ENCODE peak calls at places on chromosomes 3 and 15, in five cellular contexts. One of them, this sample, is unnamed.
A peak's percentile ranks its signal among the peaks of the same experiment; 100 is the strongest.

GRCh38 chr3:195037017-195037373 is 234.0 kb downstream of the XXYLT1 start:
- DNase-seq in HCT116: peak; percentile 31
- DNase-seq in HepG2: no peak
- DNase-seq in sigmoid colon: no peak
- DNase-seq in suprapubic skin: no peak
- DNase-seq in this sample: no peak

GRCh38 chr3:7781395-7781794 is 720.2 kb upstream of the LMCD1 start:
- DNase-seq in sigmoid colon: no peak
- DNase-seq in suprapubic skin: no peak
- DNase-seq in HCT116: no peak
- DNase-seq in HepG2: no peak
- DNase-seq in this sample: no peak

GRCh38 chr3:8518138-8518537 is 16.5 kb downstream of the LMCD1 start:
- DNase-seq in HCT116: no peak
- DNase-seq in sigmoid colon: no peak
- DNase-seq in HepG2: no peak
- DNase-seq in suprapubic skin: no peak
- DNase-seq in this sample: no peak

GRCh38 chr3:110881069-110881468 is 190.5 kb upstream of the NECTIN3 start:
- DNase-seq in HepG2: peak; percentile 63
- DNase-seq in sigmoid colon: peak; percentile 87
- DNase-seq in suprapubic skin: no peak
- DNase-seq in HCT116: peak; percentile 24
- DNase-seq in this sample: peak; percentile 89

GRCh38 chr3:63050548-63050947 is 175.3 kb upstream of the CADPS start:
- DNase-seq in HepG2: no peak
- DNase-seq in suprapubic skin: no peak
- DNase-seq in HCT116: no peak
- DNase-seq in sigmoid colon: no peak
- DNase-seq in this sample: no peak

GRCh38 chr3:65828706-65829105 is 210.0 kb downstream of the MAGI1 start:
- DNase-seq in HepG2: no peak
- DNase-seq in suprapubic skin: no peak
- DNase-seq in sigmoid colon: no peak
- DNase-seq in HCT116: no peak
- DNase-seq in this sample: no peak

GRCh38 chr3:42010530-42010929 is 48.6 kb upstream of the ULK4 start:
- DNase-seq in sigmoid colon: no peak
- DNase-seq in HepG2: no peak
- DNase-seq in suprapubic skin: no peak
- DNase-seq in HCT116: no peak
- DNase-seq in this sample: no peak

GRCh38 chr15:68187559-68187958 is 17.6 kb downstream of the CALML4 start:
- DNase-seq in sigmoid colon: peak; percentile 85
- DNase-seq in suprapubic skin: no peak
- DNase-seq in HCT116: no peak
- DNase-seq in HepG2: no peak
- DNase-seq in this sample: peak; percentile 68

GRCh38 chr15:42890161-42890913 is 30.2 kb downstream of the TTBK2 start:
- DNase-seq in HCT116: no peak
- DNase-seq in suprapubic skin: no peak
- DNase-seq in sigmoid colon: no peak
- DNase-seq in HepG2: peak; percentile 16
- DNase-seq in this sample: no peak

GRCh38 chr3:33826688-33827087 is 28.3 kb downstream of the PDCD6IP start:
- DNase-seq in suprapubic skin: no peak
- DNase-seq in HCT116: no peak
- DNase-seq in sigmoid colon: no peak
- DNase-seq in HepG2: no peak
- DNase-seq in this sample: no peak

GRCh38 chr3:23396746-23397145 is 193.6 kb downstream of the UBE2E2 start:
- DNase-seq in HepG2: no peak
- DNase-seq in HCT116: no peak
- DNase-seq in sigmoid colon: no peak
- DNase-seq in suprapubic skin: no peak
- DNase-seq in this sample: no peak

GRCh38 chr15:99717129-99718024 is 15.9 kb downstream of the LYSMD4 start:
- DNase-seq in HCT116: no peak
- DNase-seq in suprapubic skin: no peak
- DNase-seq in sigmoid colon: no peak
- DNase-seq in HepG2: no peak
- DNase-seq in this sample: no peak

GRCh38 chr3:72077473-72078259 is 292.7 kb upstream of the PROK2 start:
- DNase-seq in sigmoid colon: no peak
- DNase-seq in HepG2: no peak
- DNase-seq in suprapubic skin: no peak
- DNase-seq in HCT116: no peak
- DNase-seq in this sample: no peak

GRCh38 chr15:59492389-59493377 is 54.7 kb downstream of the FAM81A start:
- DNase-seq in HepG2: peak; percentile 65
- DNase-seq in sigmoid colon: peak; percentile 69
- DNase-seq in HCT116: peak; percentile 60
- DNase-seq in suprapubic skin: no peak
- DNase-seq in this sample: peak; percentile 66

GRCh38 chr3:43294975-43295374 is 8.6 kb downstream of the SNRK start:
- DNase-seq in sigmoid colon: no peak
- DNase-seq in HepG2: peak; percentile 55
- DNase-seq in suprapubic skin: no peak
- DNase-seq in HCT116: no peak
- DNase-seq in this sample: no peak

GRCh38 chr15:55334371-55334770 is 15.3 kb downstream of the PIGB start:
- DNase-seq in HCT116: no peak
- DNase-seq in sigmoid colon: no peak
- DNase-seq in suprapubic skin: no peak
- DNase-seq in HepG2: no peak
- DNase-seq in this sample: no peak

GRCh38 chr15:57321973-57322601 is 54.2 kb upstream of the CGNL1 start:
- DNase-seq in HCT116: no peak
- DNase-seq in HepG2: no peak
- DNase-seq in sigmoid colon: no peak
- DNase-seq in suprapubic skin: no peak
- DNase-seq in this sample: no peak

GRCh38 chr3:114404590-114404989 is 110.8 kb downstream of the TIGIT start:
- DNase-seq in HepG2: no peak
- DNase-seq in HCT116: peak; percentile 75
- DNase-seq in suprapubic skin: no peak
- DNase-seq in sigmoid colon: no peak
- DNase-seq in this sample: no peak

GRCh38 chr3:126127452-126127851 is 43.5 kb upstream of the SLC41A3 start:
- DNase-seq in suprapubic skin: peak; percentile 41
- DNase-seq in sigmoid colon: peak; percentile 35
- DNase-seq in HepG2: no peak
- DNase-seq in HCT116: no peak
- DNase-seq in this sample: peak; percentile 9

GRCh38 chr3:77362936-77363335 is 323.0 kb downstream of the ROBO2 start:
- DNase-seq in HCT116: no peak
- DNase-seq in sigmoid colon: no peak
- DNase-seq in HepG2: no peak
- DNase-seq in suprapubic skin: no peak
- DNase-seq in this sample: no peak

GRCh38 chr3:173306110-173306509 is 91.4 kb upstream of the NLGN1 start:
- DNase-seq in sigmoid colon: no peak
- DNase-seq in HepG2: no peak
- DNase-seq in HCT116: no peak
- DNase-seq in suprapubic skin: no peak
- DNase-seq in this sample: no peak

GRCh38 chr3:45546636-45547201 is 47.8 kb upstream of the LIMD1 start:
- DNase-seq in sigmoid colon: no peak
- DNase-seq in HCT116: peak; percentile 13
- DNase-seq in suprapubic skin: no peak
- DNase-seq in HepG2: peak; percentile 16
- DNase-seq in this sample: no peak

GRCh38 chr3:12891985-12892839 is 50.8 kb upstream of the RPL32 start:
- DNase-seq in sigmoid colon: no peak
- DNase-seq in HCT116: peak; percentile 39
- DNase-seq in HepG2: peak; percentile 51
- DNase-seq in suprapubic skin: no peak
- DNase-seq in this sample: peak; percentile 44

GRCh38 chr15:62549345-62549970 is 384.4 kb upstream of the C2CD4B start:
- DNase-seq in HCT116: peak; percentile 29
- DNase-seq in sigmoid colon: no peak
- DNase-seq in HepG2: peak; percentile 40
- DNase-seq in suprapubic skin: no peak
- DNase-seq in this sample: peak; percentile 37

GRCh38 chr3:47877288-47877687 is 74.3 kb downstream of the DHX30 start:
- DNase-seq in sigmoid colon: no peak
- DNase-seq in HepG2: no peak
- DNase-seq in HCT116: no peak
- DNase-seq in suprapubic skin: no peak
- DNase-seq in this sample: no peak

GRCh38 chr3:171974986-171975837 is 64.2 kb upstream of the FNDC3B start:
- DNase-seq in HCT116: no peak
- DNase-seq in suprapubic skin: no peak
- DNase-seq in sigmoid colon: no peak
- DNase-seq in HepG2: no peak
- DNase-seq in this sample: no peak

GRCh38 chr15:71601038-71601869 is 209.1 kb upstream of the NR2E3 start:
- DNase-seq in HCT116: no peak
- DNase-seq in sigmoid colon: no peak
- DNase-seq in suprapubic skin: no peak
- DNase-seq in HepG2: no peak
- DNase-seq in this sample: peak; percentile 40

GRCh38 chr15:97745481-97746071 is 214.9 kb upstream of the ARRDC4 start:
- DNase-seq in suprapubic skin: no peak
- DNase-seq in HCT116: no peak
- DNase-seq in HepG2: peak; percentile 23
- DNase-seq in sigmoid colon: no peak
- DNase-seq in this sample: peak; percentile 32

GRCh38 chr3:62678841-62679240 is 196.4 kb downstream of the CADPS start:
- DNase-seq in HCT116: no peak
- DNase-seq in HepG2: no peak
- DNase-seq in sigmoid colon: no peak
- DNase-seq in suprapubic skin: no peak
- DNase-seq in this sample: no peak

GRCh38 chr15:54131410-54131809 is 153.2 kb downstream of the UNC13C start:
- DNase-seq in suprapubic skin: no peak
- DNase-seq in HCT116: no peak
- DNase-seq in HepG2: no peak
- DNase-seq in sigmoid colon: no peak
- DNase-seq in this sample: no peak

GRCh38 chr3:152430223-152431002 is 161.7 kb downstream of the MBNL1 start:
- DNase-seq in suprapubic skin: no peak
- DNase-seq in sigmoid colon: no peak
- DNase-seq in HCT116: no peak
- DNase-seq in HepG2: no peak
- DNase-seq in this sample: no peak

GRCh38 chr15:89802986-89803820 is 11.4 kb downstream of the ANPEP start:
- DNase-seq in HepG2: no peak
- DNase-seq in sigmoid colon: no peak
- DNase-seq in HCT116: no peak
- DNase-seq in suprapubic skin: no peak
- DNase-seq in this sample: no peak

GRCh38 chr3:177893321-177893720 is 642.9 kb upstream of the KCNMB2 start:
- DNase-seq in HepG2: no peak
- DNase-seq in sigmoid colon: no peak
- DNase-seq in HCT116: peak; percentile 3
- DNase-seq in suprapubic skin: no peak
- DNase-seq in this sample: no peak
- H3K9me3 ChIP-seq in HepG2: no peaks in the 10 kb centered on the region
- H3K9me3 ChIP-seq in sigmoid colon: no peaks in the 10 kb centered on the region
- H3K9me3 ChIP-seq in HCT116: no peaks in the 10 kb centered on the region
- H3K9me3 ChIP-seq in suprapubic skin: peaks cover 6% of the 10 kb centered on the region
- H3K9me3 ChIP-seq in this sample: peaks cover 7% of the 10 kb centered on the region

DNA sequence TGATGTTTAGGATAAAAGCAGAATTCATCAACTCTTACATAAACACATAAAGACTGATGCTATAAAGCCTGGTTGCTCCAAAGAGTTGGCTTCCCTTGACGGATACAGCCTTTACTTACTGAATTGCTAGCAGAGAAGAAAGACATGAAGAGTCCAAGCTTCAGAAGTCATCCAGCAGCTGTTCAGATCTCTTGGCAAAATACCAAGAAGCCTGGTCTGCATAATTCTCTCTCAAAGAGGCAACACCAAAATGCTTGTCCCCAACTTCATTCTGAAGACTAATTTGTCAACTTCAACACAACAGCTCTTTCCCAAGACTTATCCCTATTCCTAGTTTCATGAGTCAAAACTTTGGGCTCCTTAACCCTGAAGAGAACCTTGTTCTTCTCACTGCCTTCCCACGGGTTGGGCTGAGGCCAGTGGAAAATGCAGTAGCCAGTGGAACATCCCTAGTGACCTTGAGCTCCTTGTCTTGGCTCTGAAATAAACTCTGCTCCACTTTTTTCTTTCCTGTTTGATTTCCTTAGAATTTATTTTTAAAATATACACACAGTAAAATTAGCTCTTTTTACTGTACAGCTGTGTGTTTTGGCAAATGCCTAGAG is 119.2 kb upstream of the THBS1 start:
- DNase-seq in sigmoid colon: peak; percentile 82
- DNase-seq in HepG2: no peak
- DNase-seq in HCT116: no peak
- DNase-seq in suprapubic skin: no peak
- DNase-seq in this sample: no peak
- TF ChIP-seq POLR2AphosphoS5 in sigmoid colon: no peak
- TF ChIP-seq POLR2AphosphoS5 in HepG2: no peak
- TF ChIP-seq POLR2AphosphoS5 in HCT116: no peak
- TF ChIP-seq POLR2AphosphoS5 in suprapubic skin: no peak
- TF ChIP-seq POLR2AphosphoS5 in this sample: peak; percentile 58

GRCh38 chr3:9803494-9803893 is 6.6 kb upstream of the TTLL3 start:
- DNase-seq in sigmoid colon: no peak
- DNase-seq in HCT116: no peak
- DNase-seq in HepG2: no peak
- DNase-seq in suprapubic skin: no peak
- DNase-seq in this sample: no peak
- TF ChIP-seq POLR2A in sigmoid colon: no peak
- TF ChIP-seq POLR2A in HCT116: no peak
- TF ChIP-seq POLR2A in HepG2: no peak
- TF ChIP-seq POLR2A in suprapubic skin: no peak
- TF ChIP-seq POLR2A in this sample: no peak

GRCh38 chr3:16687206-16687605 is 82.0 kb upstream of the DAZL start:
- DNase-seq in HepG2: no peak
- DNase-seq in suprapubic skin: no peak
- DNase-seq in sigmoid colon: no peak
- DNase-seq in HCT116: no peak
- DNase-seq in this sample: no peak
- H3K9me3 ChIP-seq in HepG2: no peaks in the 10 kb centered on the region
- H3K9me3 ChIP-seq in suprapubic skin: no peaks in the 10 kb centered on the region
- H3K9me3 ChIP-seq in sigmoid colon: no peaks in the 10 kb centered on the region
- H3K9me3 ChIP-seq in HCT116: no peaks in the 10 kb centered on the region
- H3K9me3 ChIP-seq in this sample: no peaks in the 10 kb centered on the region

This sample was measured in stomach.